ENCODE peak calls at places on chromosomes 7 and 10, in seven cellular contexts. O is kidney tubule cell; S is brain microvascular endothelial cell; A is retina; M is activated T-cell treated with anti-CD3 and anti-CD28 coated beads, Interleukin-2, amount 50 U/mL, for 48 hours; D is EH; L is anterior cingulate cortex. T is an unnamed sample.
A peak's percentile ranks its signal among the peaks of the same experiment; 100 is the strongest.

GRCh38 chr10:95430231-95430951 is 130.8 kb downstream of the SORBS1 start:
- DNase-seq in O (peak; percentile 73), S (peak; percentile 14), L (peak; percentile 15), M (peak; percentile 44), D (peak; percentile 66), A (peak; percentile 82), T (peak; percentile 67)

GRCh38 chr7:128254470-128254869 is 13.4 kb downstream of the LEP start:
- DNase-seq in D (no peak), S (no peak), A (no peak), O (no peak), M (no peak), L (no peak), T (no peak)

GRCh38 chr10:8275911-8276310 is 221.4 kb downstream of the GATA3 start:
- DNase-seq in S (no peak), A (no peak), M (no peak), O (no peak), L (no peak), D (no peak), T (no peak)

GRCh38 chr7:24049296-24049695 is 234.7 kb upstream of the NPY start:
- DNase-seq in O (no peak), L (no peak), D (no peak), S (no peak), M (no peak), A (no peak), T (no peak)

GRCh38 chr10:8615118-8615517 is 560.6 kb downstream of the GATA3 start:
- DNase-seq in A (no peak), D (no peak), M (no peak), L (no peak), O (no peak), S (no peak), T (no peak)

GRCh38 chr7:130910949-130911944 is 177.2 kb upstream of the KLF14 start:
- DNase-seq in L (no peak), M (peak; percentile 32), S (peak; percentile 72), A (no peak), O (peak; percentile 72), D (peak; percentile 76), T (peak; percentile 78)

GRCh38 chr10:5585517-5586222 is 60.9 kb downstream of the CALML3 start:
- DNase-seq in L (no peak), A (no peak), S (no peak), D (peak; percentile 70), M (no peak), O (no peak), T (no peak)

GRCh38 chr7:148987751-148988512 is 40.4 kb downstream of the PDIA4 start:
- DNase-seq in L (no peak), A (no peak), M (no peak), S (no peak), O (peak; percentile 54), D (no peak), T (peak; percentile 46)

GRCh38 chr10:114987995-114988394 is 50.0 kb downstream of the TRUB1 start:
- DNase-seq in A (no peak), S (peak; percentile 93), O (peak; percentile 14), M (no peak), L (no peak), D (peak; percentile 94), T (no peak)

GRCh38 chr10:3791974-3792633 is 7.1 kb upstream of the KLF6 start:
- DNase-seq in L (no peak), A (no peak), D (peak; percentile 90), O (peak; percentile 59), M (no peak), S (no peak), T (no peak)

GRCh38 chr7:84975586-84976185 is 211.2 kb downstream of the SEMA3D start:
- DNase-seq in D (peak; percentile 73), L (no peak), S (no peak), O (no peak), A (no peak), M (no peak), T (no peak)

GRCh38 chr10:102630663-102631062 is 13.6 kb upstream of the TRIM8 start:
- DNase-seq in A (no peak), S (no peak), L (no peak), O (no peak), D (no peak), M (no peak), T (no peak)

GRCh38 chr10:113780681-113781250 is 29.3 kb downstream of the PLEKHS1 start:
- DNase-seq in A (no peak), O (no peak), M (no peak), S (no peak), L (peak; percentile 7), D (peak; percentile 17), T (no peak)

GRCh38 chr7:36071605-36072004 is 81.4 kb upstream of the EEPD1 start:
- DNase-seq in L (no peak), M (no peak), S (no peak), O (no peak), D (no peak), A (no peak), T (no peak)

GRCh38 chr10:26839966-26840627 is 20.7 kb downstream of the ABI1 start:
- DNase-seq in O (no peak), D (peak; percentile 59), S (no peak), A (no peak), L (no peak), M (no peak), T (no peak)

GRCh38 chr10:84588426-84588825 is 260.0 kb downstream of the CCSER2 start:
- DNase-seq in D (no peak), S (no peak), L (no peak), A (no peak), O (no peak), M (no peak), T (no peak)

GRCh38 chr7:36153571-36154097 is 580 bp downstream of the EEPD1 start:
- DNase-seq in O (no peak), S (no peak), D (peak; percentile 7), M (no peak), L (peak; percentile 50), A (no peak), T (no peak)

GRCh38 chr7:137967143-137968018 is 34.5 kb downstream of the CREB3L2 start:
- DNase-seq in S (peak; percentile 65), L (no peak), O (peak; percentile 95), A (no peak), D (peak; percentile 85), M (no peak), T (peak; percentile 86)

GRCh38 chr10:11035318-11035920 is 17.7 kb downstream of the CELF2 start:
- DNase-seq in O (peak; percentile 82), M (no peak), D (peak; percentile 59), A (no peak), S (peak; percentile 89), L (no peak), T (peak; percentile 32)

GRCh38 chr10:60346661-60347060 is 43.0 kb downstream of the ANK3 start:
- DNase-seq in L (no peak), A (no peak), O (no peak), D (no peak), S (no peak), M (no peak), T (no peak)

GRCh38 chr10:99382181-99382580 is 48.2 kb downstream of the GOT1 start:
- DNase-seq in M (no peak), A (no peak), D (no peak), L (no peak), S (no peak), O (peak; percentile 81), T (no peak)

GRCh38 chr10:76902949-76903348 is 734.7 kb downstream of the KCNMA1 start:
- DNase-seq in L (no peak), A (peak; percentile 45), S (no peak), D (no peak), O (no peak), M (no peak), T (peak; percentile 31)

GRCh38 chr7:135917721-135918120 is 59.4 kb downstream of the MTPN start:
- DNase-seq in A (no peak), O (no peak), L (no peak), M (no peak), D (no peak), S (no peak), T (no peak)

GRCh38 chr10:123136806-123137642 is 1.3 kb downstream of the HMX3 start:
- DNase-seq in O (no peak), D (peak; percentile 28), A (peak; percentile 87), M (peak; percentile 68), L (no peak), S (no peak), T (no peak)

GRCh38 chr7:101172854-101173751 is 7.0 kb downstream of the NAT16 start:
- DNase-seq in O (peak; percentile 83), M (no peak), D (peak; percentile 88), A (peak; percentile 48), S (peak; percentile 58), L (no peak), T (peak; percentile 95)

GRCh38 chr7:140200102-140200989 is 23.6 kb upstream of the KDM7A start:
- DNase-seq in S (peak; percentile 72), D (peak; percentile 57), A (no peak), L (no peak), M (no peak), O (no peak), T (no peak)

GRCh38 chr7:23347682-23348180 is 48.6 kb downstream of the MALSU1 start:
- DNase-seq in A (no peak), S (peak; percentile 74), D (peak; percentile 93), O (peak; percentile 52), L (no peak), M (no peak), T (peak; percentile 25)

GRCh38 chr10:133528845-133529575 is 1.8 kb downstream of the CYP2E1 start:
- DNase-seq in L (no peak), A (peak; percentile 51), S (peak; percentile 4), O (peak; percentile 32), D (peak; percentile 31), M (no peak), T (no peak)

GRCh38 chr7:722847-723246 is 3.7 kb upstream of the DNAAF5 start:
- DNase-seq in L (no peak), M (peak; percentile 9), D (no peak), O (no peak), S (no peak), A (no peak), T (no peak)

GRCh38 chr10:31765546-31765945 is 163.1 kb downstream of the ARHGAP12 start:
- DNase-seq in S (no peak), A (no peak), M (no peak), L (no peak), O (no peak), D (peak; percentile 70), T (no peak)

GRCh38 chr7:99380032-99380822 is 5.7 kb downstream of the ARPC1B start:
- DNase-seq in O (no peak), M (peak; percentile 67), A (no peak), L (peak; percentile 27), D (peak; percentile 57), S (peak; percentile 52), T (no peak)

GRCh38 chr7:55977831-55978230 is 13.4 kb downstream of the NIPSNAP2 start:
- DNase-seq in D (peak; percentile 94), M (no peak), A (no peak), L (peak; percentile 20), S (peak; percentile 86), O (peak; percentile 54), T (peak; percentile 23)

GRCh38 chr10:96188911-96189310 is 58.8 kb downstream of the ZNF518A start:
- DNase-seq in L (no peak), O (no peak), D (peak; percentile 79), S (peak; percentile 35), M (no peak), A (no peak), T (no peak)